ENCODE peak calls at places on chromosomes 3 and 15, in four cellular contexts. T is HepG2, V is A549, B is K562. Q is an unnamed sample.

GRCh38 chr3:35437381-35437780 is 201.9 kb upstream of the ARPP21 start:
- DNase-seq in T (no peak), V (no peak), B (no peak), Q (no peak)

GRCh38 chr15:26628879-26629529 is 143.9 kb downstream of the GABRB3 start:
- DNase-seq in T (no peak), V (peak), B (peak), Q (peak)

GRCh38 chr15:58369261-58369699 is 62.5 kb upstream of the LIPC start:
- DNase-seq in T (peak), V (no peak), B (no peak), Q (no peak)

GRCh38 chr3:47581422-47581821 is 2.8 kb upstream of the CSPG5 start:
- DNase-seq in T (peak), V (no peak), B (no peak), Q (no peak)

GRCh38 chr15:101526442-101526841 is 36.9 kb upstream of the PCSK6 start:
- DNase-seq in T (no peak), V (no peak), B (no peak), Q (no peak)

GRCh38 chr15:81160312-81161214 is 26.5 kb downstream of the CFAP161 start:
- DNase-seq in T (no peak), V (no peak), B (no peak), Q (no peak)

GRCh38 chr3:32404714-32405113 is 13.1 kb downstream of the CMTM7 start:
- DNase-seq in T (no peak), V (no peak), B (no peak), Q (no peak)

GRCh38 chr3:106227068-106227467 is 358.3 kb upstream of the CBLB start:
- DNase-seq in T (no peak), V (no peak), B (no peak), Q (no peak)

GRCh38 chr3:109275702-109276293 is 40.5 kb downstream of the DPPA2 start:
- DNase-seq in T (peak), V (peak), B (peak), Q (peak)

GRCh38 chr15:99128411-99128810 is 23.5 kb downstream of the SYNM start:
- DNase-seq in T (no peak), V (no peak), B (no peak), Q (no peak)

GRCh38 chr3:170670504-170670903 is 84.6 kb upstream of the SLC7A14 start:
- DNase-seq in T (no peak), V (no peak), B (no peak), Q (no peak)
- TF ChIP-seq HMGXB4 in T (no peak), V (no peak), B (no peak), Q (no peak)

GRCh38 chr3:134462236-134463059 is 23.3 kb downstream of the ANAPC13 start:
- DNase-seq in T (no peak), V (no peak), B (no peak), Q (no peak)
- TF ChIP-seq HMGXB4 in T (no peak), V (no peak), B (no peak), Q (no peak)

GRCh38 chr3:71307884-71308697 is 275.4 kb downstream of the FOXP1 start:
- DNase-seq in T (no peak), V (no peak), B (no peak), Q (no peak)
- TF ChIP-seq HMGXB4 in T (no peak), V (no peak), B (no peak), Q (no peak)

DNA sequence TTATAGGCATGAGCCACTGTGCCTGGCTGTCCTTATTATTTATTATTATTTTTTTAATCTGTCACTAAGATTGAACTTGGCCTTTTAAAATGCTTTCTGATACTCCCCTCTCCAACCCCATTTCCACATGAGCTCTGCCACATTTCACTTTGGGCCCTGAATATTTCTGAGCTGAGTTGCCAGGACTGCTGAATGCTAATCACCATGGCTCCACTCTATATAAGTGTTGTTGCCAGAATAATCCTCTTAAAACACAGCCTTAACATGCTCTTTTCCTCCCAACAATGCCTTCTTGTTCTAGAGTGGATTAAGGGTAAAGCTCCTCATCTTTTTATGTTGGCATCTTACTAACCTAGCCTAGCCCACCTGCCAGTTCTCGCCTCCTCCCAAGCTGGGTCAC is 124.4 kb downstream of the PDZRN3 start:
- DNase-seq in T (no peak), V (no peak), B (no peak), Q (no peak)
- TF ChIP-seq HMGXB4 in T (no peak), V (no peak), B (no peak), Q (no peak)

DNA sequence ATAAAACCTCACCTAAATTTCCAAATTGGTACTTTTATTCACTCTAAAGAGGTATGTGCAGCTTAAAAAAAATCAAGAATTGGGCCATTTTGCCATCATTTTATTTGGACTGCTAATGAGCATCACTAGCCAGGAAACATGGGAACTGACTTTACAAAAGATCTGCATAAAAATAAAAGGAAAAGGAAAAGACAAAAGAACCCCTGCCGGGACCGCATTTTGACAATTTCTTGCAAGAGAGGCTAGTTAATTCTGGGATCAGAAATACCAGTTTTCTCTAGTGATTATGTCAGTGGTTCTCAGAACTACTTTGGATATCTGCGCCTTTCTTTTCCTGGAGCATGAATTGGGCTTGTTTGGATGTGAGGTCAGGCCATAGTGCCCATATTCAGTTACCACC is 289.2 kb downstream of the CHST2 start:
- DNase-seq in T (no peak), V (no peak), B (no peak), Q (peak)
- TF ChIP-seq HMGXB4 in T (no peak), V (no peak), B (no peak), Q (no peak)

DNA sequence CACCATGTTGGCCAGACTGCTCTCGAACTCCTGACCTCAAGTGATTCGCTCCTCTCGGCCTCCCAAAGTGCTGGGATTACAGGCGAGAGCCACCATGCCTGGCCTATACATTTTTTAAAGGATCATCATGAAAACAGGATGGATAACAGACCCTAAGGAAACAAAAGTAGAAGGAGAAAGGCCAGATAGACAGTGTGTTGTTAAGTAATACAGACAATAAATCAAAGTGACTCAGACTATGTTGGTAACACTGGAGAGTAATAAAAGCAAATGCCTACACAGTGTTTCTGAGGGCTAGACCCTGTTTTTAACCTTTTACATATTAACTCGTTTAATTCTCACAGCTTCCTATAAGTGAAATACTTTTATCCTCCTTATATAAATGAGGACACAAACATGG is 133.8 kb upstream of the MCTP2 start:
- DNase-seq in T (no peak), V (no peak), B (no peak), Q (no peak)
- TF ChIP-seq HMGXB4 in T (no peak), V (no peak), B (no peak), Q (no peak)

DNA sequence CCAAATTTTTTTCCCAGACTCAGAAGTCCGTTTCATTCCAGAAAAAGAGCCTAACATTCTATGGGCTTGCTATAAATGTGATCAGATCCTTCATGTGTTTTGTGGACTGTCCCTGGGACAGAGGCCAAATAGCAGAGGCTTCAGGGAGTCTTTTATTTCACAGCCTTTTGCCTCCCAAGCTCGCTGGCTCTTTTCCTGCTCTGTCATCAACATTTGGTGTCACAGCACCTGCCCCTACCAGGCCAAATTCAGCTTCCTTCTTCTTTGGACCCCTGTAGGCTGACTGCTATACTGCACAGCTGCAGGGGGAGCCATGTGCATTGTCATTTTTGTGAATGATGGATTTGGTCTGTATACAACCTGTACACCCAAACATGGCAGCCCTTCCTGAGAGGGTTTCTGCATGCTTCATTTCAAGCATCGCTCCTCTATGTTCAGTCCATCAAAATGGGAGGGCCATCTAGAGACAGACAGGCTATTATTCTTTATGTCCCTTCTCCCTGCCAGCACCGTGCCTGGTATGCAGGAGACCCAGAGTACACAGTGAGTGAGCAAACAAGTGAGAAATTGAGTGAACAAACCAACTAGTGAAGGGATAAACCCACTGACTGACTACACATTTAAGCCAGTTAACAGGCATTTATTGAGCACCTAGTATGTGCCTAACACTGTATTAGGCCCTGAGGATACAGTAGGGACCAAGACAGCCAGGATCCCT is 17.9 kb upstream of the RPP14 start:
- DNase-seq in T (peak), V (no peak), B (peak), Q (no peak)
- TF ChIP-seq HMGXB4 in T (no peak), V (no peak), B (no peak), Q (no peak)

DNA sequence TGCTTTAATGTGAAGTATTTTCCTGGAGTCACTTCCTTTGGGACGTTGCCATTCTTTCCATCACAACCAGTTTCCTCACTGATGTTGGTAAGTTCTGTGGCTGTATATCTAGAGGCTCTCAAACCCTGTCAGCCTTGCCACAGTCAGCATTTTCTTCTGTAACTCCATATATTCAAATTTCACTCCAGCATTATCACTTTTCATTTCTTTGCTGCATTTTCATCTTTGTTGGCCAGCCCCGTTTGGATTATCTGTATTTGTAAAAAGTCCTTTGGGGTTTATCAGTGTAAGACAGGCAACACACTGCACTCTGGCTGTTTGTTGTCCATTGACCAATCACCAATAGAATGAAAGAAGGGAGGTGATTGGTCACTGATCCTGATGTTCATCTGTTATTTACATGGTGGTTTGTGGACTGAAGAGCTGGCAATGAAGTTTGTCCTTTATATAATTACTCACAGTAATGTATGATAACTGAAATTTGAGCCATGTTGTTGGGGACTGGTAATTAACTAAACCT is 20.3 kb downstream of the GMPS start:
- DNase-seq in T (peak), V (no peak), B (peak), Q (no peak)
- TF ChIP-seq HMGXB4 in T (no peak), V (no peak), B (no peak), Q (no peak)

GRCh38 chr3:16485024-16485992 is 28.2 kb downstream of the RFTN1 start:
- DNase-seq in T (no peak), V (no peak), B (no peak), Q (no peak)
- TF ChIP-seq HMGXB4 in T (no peak), V (no peak), B (no peak), Q (no peak)